ENCODE peak calls at places on chromosomes 1 and 21, in eight cellular contexts. R is GM23248, B is fibroblast of lung, N is upper lobe of right lung, T is psoas muscle, Z is uterus, W is endothelial cell of umbilical vein, H is HCT116. V is an unnamed sample.

GRCh38 chr1:174726167-174726879 is 273.4 kb upstream of the CACYBP start:
- DNase-seq in R (peak; percentile 67), B (peak; percentile 21), N (no peak), T (no peak), Z (no peak), W (peak; percentile 25), H (peak; percentile 10), V (no peak)

GRCh38 chr21:38798481-38798882 is 7.2 kb upstream of the ETS2 start:
- DNase-seq in R (no peak), B (peak; percentile 74), N (no peak), T (no peak), Z (no peak), W (no peak), H (peak; percentile 87), V (no peak)

GRCh38 chr1:109184657-109185056 is 29.1 kb upstream of the SARS1 start:
- DNase-seq in R (no peak), B (no peak), N (peak; percentile 84), T (no peak), Z (no peak), W (no peak), H (no peak), V (no peak)

GRCh38 chr1:62593825-62594394 is 3.4 kb upstream of the ANGPTL3 start:
- DNase-seq in R (no peak), B (no peak), N (no peak), T (no peak), Z (no peak), W (no peak), H (no peak), V (no peak)

GRCh38 chr1:10682449-10683365 is 113.7 kb downstream of the CASZ1 start:
- DNase-seq in R (no peak), B (no peak), N (no peak), T (no peak), Z (no peak), W (no peak), H (no peak), V (no peak)

GRCh38 chr1:16174261-16174871 is 18.5 kb upstream of the EPHA2 start:
- DNase-seq in R (no peak), B (no peak), N (no peak), T (no peak), Z (no peak), W (no peak), H (no peak), V (peak; percentile 59)

GRCh38 chr1:206555473-206555935 is 48.2 kb downstream of the RASSF5 start:
- DNase-seq in R (peak; percentile 46), B (peak; percentile 29), N (no peak), T (peak; percentile 35), Z (peak; percentile 62), W (no peak), H (no peak), V (peak; percentile 54)

GRCh38 chr21:36478207-36478701 is 1.7 kb downstream of the CLDN14 start:
- DNase-seq in R (peak; percentile 91), B (peak; percentile 97), N (no peak), T (no peak), Z (no peak), W (peak; percentile 85), H (no peak), V (no peak)

GRCh38 chr1:246827396-246827795 is 103.2 kb downstream of the SCCPDH start:
- DNase-seq in R (no peak), B (no peak), N (no peak), T (no peak), Z (no peak), W (no peak), H (no peak), V (no peak)

GRCh38 chr1:23787701-23788100 is 3.2 kb upstream of the LYPLA2 start:
- DNase-seq in R (no peak), B (no peak), N (no peak), T (no peak), Z (no peak), W (no peak), H (no peak), V (no peak)

GRCh38 chr1:167501513-167502191 is 16.7 kb downstream of the CD247 start:
- DNase-seq in R (no peak), B (no peak), N (no peak), T (no peak), Z (no peak), W (no peak), H (no peak), V (no peak)

GRCh38 chr1:20401405-20402010 is 84.5 kb downstream of the CAMK2N1 start:
- DNase-seq in R (no peak), B (no peak), N (no peak), T (no peak), Z (no peak), W (no peak), H (no peak), V (no peak)

GRCh38 chr1:8460132-8460544 is 142.2 kb downstream of the SLC45A1 start:
- DNase-seq in R (peak; percentile 45), B (no peak), N (no peak), T (no peak), Z (no peak), W (no peak), H (no peak), V (peak; percentile 67)

GRCh38 chr1:35707253-35708178 is 11.2 kb downstream of the C1orf216 start:
- DNase-seq in R (peak; percentile 57), B (peak; percentile 30), N (no peak), T (peak; percentile 23), Z (no peak), W (no peak), H (no peak), V (peak; percentile 97)

GRCh38 chr1:110200666-110201065 is 9.4 kb upstream of the KCNC4 start:
- DNase-seq in R (peak; percentile 57), B (peak; percentile 39), N (no peak), T (no peak), Z (no peak), W (no peak), H (no peak), V (no peak)

GRCh38 chr1:171486048-171486519 is 754 bp downstream of the PRRC2C start:
- DNase-seq in R (peak; percentile 74), B (peak; percentile 86), N (no peak), T (no peak), Z (no peak), W (peak; percentile 71), H (peak; percentile 16), V (no peak)

GRCh38 chr1:101496109-101496508 is 259.3 kb downstream of the S1PR1 start:
- DNase-seq in R (no peak), B (no peak), N (no peak), T (no peak), Z (no peak), W (no peak), H (no peak), V (no peak)

GRCh38 chr1:27071049-27071416 is 58.4 kb upstream of the TENT5B start:
- DNase-seq in R (peak; percentile 63), B (no peak), N (no peak), T (no peak), Z (no peak), W (no peak), H (no peak), V (peak; percentile 76)

GRCh38 chr21:34147835-34148804 is 74.7 kb downstream of the MRPS6 start:
- DNase-seq in R (peak; percentile 16), B (peak; percentile 69), N (no peak), T (no peak), Z (no peak), W (peak; percentile 65), H (no peak), V (no peak)

GRCh38 chr21:45409466-45410150 is 4.6 kb downstream of the COL18A1 start:
- DNase-seq in R (no peak), B (peak; percentile 40), N (no peak), T (peak; percentile 39), Z (no peak), W (no peak), H (no peak), V (no peak)

GRCh38 chr1:43783671-43784205 is 76.4 kb downstream of the ST3GAL3 start:
- DNase-seq in R (peak; percentile 56), B (peak; percentile 50), N (no peak), T (no peak), Z (no peak), W (no peak), H (peak; percentile 71), V (no peak)

GRCh38 chr1:40817791-40818263 is 34.2 kb downstream of the KCNQ4 start:
- DNase-seq in R (no peak), B (no peak), N (no peak), T (no peak), Z (no peak), W (no peak), H (no peak), V (peak; percentile 78)
- H3K4me3 ChIP-seq in R (no peak overlapping the region), B (no peak overlapping the region), N (peak overlapping the region; percentile 51), T (peak overlapping the region; percentile 53), Z (no peak overlapping the region), W (no peak overlapping the region), H (no peak overlapping the region), V (peak overlapping the region; percentile 74)

GRCh38 chr1:223639333-223639749 is 26.2 kb downstream of the CAPN8 start:
- DNase-seq in R (no peak), B (peak; percentile 43), N (no peak), T (no peak), Z (no peak), W (no peak), H (no peak), V (no peak)
- H3K36me3 ChIP-seq in R (no peaks in the 10 kb centered on the region), B (no peaks in the 10 kb centered on the region), N (no peaks in the 10 kb centered on the region), T (no peaks in the 10 kb centered on the region), Z (no peaks in the 10 kb centered on the region), W (no peaks in the 10 kb centered on the region), H (no peaks in the 10 kb centered on the region), V (no peaks in the 10 kb centered on the region)

DNA sequence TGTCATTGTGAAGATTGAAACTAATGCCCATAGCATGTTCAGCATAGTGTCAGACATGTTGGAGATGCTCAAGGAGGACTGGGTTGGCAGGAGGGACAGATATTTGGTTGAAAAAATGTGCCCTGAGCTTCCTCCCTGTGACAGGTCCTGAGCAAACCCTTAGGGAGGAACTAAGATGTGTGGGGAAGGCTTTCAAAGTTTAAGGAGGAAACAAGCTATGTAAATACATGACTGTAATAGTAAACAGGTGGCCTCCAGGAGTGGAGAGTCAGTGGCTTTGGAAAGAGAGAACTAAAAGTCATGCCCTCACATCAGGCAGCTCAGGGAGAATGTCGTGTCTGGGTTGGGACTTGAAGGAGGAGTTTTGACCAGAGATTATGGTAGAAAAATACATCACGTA is 9.7 kb upstream of the KIRREL1 start:
- DNase-seq in R (no peak), B (no peak), N (no peak), T (no peak), Z (no peak), W (no peak), H (no peak), V (no peak)
- H3K27me3 ChIP-seq in R (no peaks in the 10 kb centered on the region), B (peaks cover 9% of the 10 kb centered on the region), N (peaks cover 3% of the 10 kb centered on the region), T (no peaks in the 10 kb centered on the region), Z (no peaks in the 10 kb centered on the region), W (peaks cover 40% of the 10 kb centered on the region), H (peaks cover 10% of the 10 kb centered on the region), V (no peaks in the 10 kb centered on the region)

GRCh38 chr1:92831762-92832536 is at the start of gene RPL5:
- DNase-seq in R (peak; percentile 99), B (peak; percentile 94), N (peak; percentile 98), T (peak; percentile 97), Z (peak; percentile 96), W (peak; percentile 99), H (peak; percentile 95), V (peak; percentile 93)

GRCh38 chr1:92834617-92835016 is 2.8 kb downstream of the RPL5 start:
- DNase-seq in R (no peak), B (no peak), N (no peak), T (no peak), Z (no peak), W (no peak), H (no peak), V (no peak)

GRCh38 chr1:92833840-92834239 is 2.0 kb downstream of the RPL5 start:
- DNase-seq in R (no peak), B (no peak), N (no peak), T (no peak), Z (no peak), W (no peak), H (no peak), V (no peak)

GRCh38 chr1:92832537-92833160 is 809 bp downstream of the RPL5 start:
- DNase-seq in R (peak; percentile 61), B (peak; percentile 23), N (no peak), T (no peak), Z (no peak), W (peak; percentile 22), H (no peak), V (no peak)

GRCh38 chr1:92831368-92831761 is 475 bp upstream of the RPL5 start:
- DNase-seq in R (peak; percentile 9), B (no peak), N (no peak), T (no peak), Z (no peak), W (no peak), H (no peak), V (peak; percentile 45)
- H3K4me3 ChIP-seq in R (peak overlapping the region; percentile 95), B (no peak overlapping the region), N (peak overlapping the region; percentile 91), T (peak overlapping the region; percentile 97), Z (peak overlapping the region; percentile 71), W (no peak overlapping the region), H (peak overlapping the region; percentile 80), V (no peak overlapping the region)

V was measured in H7.